ENCODE peak calls at places on chromosomes 12 and 14, in ten cellular contexts. B is endothelial cell; Y is heart left ventricle; S is progenitor cell of endocrine pancreas; U is Peyer's patch; L is epithelial cell of prostate; C is activated CD4-positive, alpha-beta T cell treated with anti-CD3 and anti-CD28 coated beads, Interleukin-2, amount 50 U/mL, for 1 hour; Q is iris pigment epithelial cell; V is activated CD8-positive, alpha-beta memory T cell treated with anti-CD3 and anti-CD28 coated beads, Interleukin-2, amount 50 U/mL, for 48 hours; T is NCI-H69. W is an unnamed sample.
A peak's percentile ranks its signal among the peaks of the same experiment; 100 is the strongest.

GRCh38 chr12:67640863-67641262 is 7.7 kb upstream of the DYRK2 start:
- DNase-seq in Y (no peak), C (no peak), L (no peak), U (no peak), S (no peak), V (no peak), B (no peak), Q (no peak), T (no peak), W (peak; percentile 25)

GRCh38 chr12:103561174-103561573 is 25.9 kb upstream of the STAB2 start:
- DNase-seq in L (peak; percentile 29), V (no peak), T (no peak), B (no peak), S (no peak), Q (peak; percentile 33), Y (no peak), C (no peak), U (no peak), W (peak; percentile 31)

GRCh38 chr12:114671664-114672476 is 12.1 kb downstream of the TBX3 start:
- DNase-seq in B (no peak), C (no peak), Q (no peak), T (no peak), Y (no peak), L (no peak), U (no peak), V (no peak), S (no peak), W (no peak)

GRCh38 chr12:124397807-124398577 is 103.1 kb downstream of the RFLNA start:
- DNase-seq in V (no peak), S (no peak), Q (no peak), L (no peak), B (no peak), T (peak; percentile 74), U (peak; percentile 71), Y (no peak), C (no peak), W (peak; percentile 79)

GRCh38 chr12:13794706-13795105 is 186.7 kb downstream of the GRIN2B start:
- DNase-seq in S (no peak), T (peak; percentile 2), Q (no peak), Y (no peak), V (no peak), C (no peak), L (no peak), B (no peak), U (no peak), W (no peak)

GRCh38 chr12:123149088-123149827 is 1.6 kb downstream of the PITPNM2 start:
- DNase-seq in L (no peak), C (no peak), Q (no peak), Y (no peak), S (no peak), B (no peak), U (no peak), V (no peak), T (no peak), W (no peak)

GRCh38 chr12:612293-612692 is 51.0 kb downstream of the NINJ2 start:
- DNase-seq in S (no peak), U (peak; percentile 18), Y (no peak), B (no peak), Q (no peak), C (no peak), T (no peak), L (no peak), V (no peak), W (no peak)

GRCh38 chr14:32366256-32366655 is 37.2 kb downstream of the AKAP6 start:
- DNase-seq in U (no peak), L (no peak), Y (no peak), C (no peak), T (peak; percentile 84), B (no peak), S (no peak), Q (peak; percentile 72), V (no peak), W (peak; percentile 75)

GRCh38 chr12:15209782-15210181 is 11.4 kb downstream of the RERG start:
- DNase-seq in T (no peak), Q (peak; percentile 95), C (no peak), V (no peak), U (no peak), Y (no peak), L (peak; percentile 14), B (no peak), S (no peak), W (peak; percentile 89)

GRCh38 chr14:58298477-58298879 is at the start of gene ARID4A:
- DNase-seq in T (no peak), S (peak; percentile 67), Q (no peak), U (peak; percentile 96), Y (peak; percentile 91), C (peak; percentile 74), V (peak; percentile 80), L (no peak), B (no peak), W (no peak)

W was measured in choroid plexus epithelial cell.